ENCODE peak calls at places on chromosome 6, in five cellular contexts. One of them, this sample, is unnamed.

GRCh38 chr6:1482381-1483166 is 93.2 kb downstream of the FOXF2 start:
- DNase-seq in adrenal gland: no peak
- DNase-seq in heart left ventricle: no peak
- DNase-seq in CD8-positive, alpha-beta T cell: no peak
- DNase-seq in spleen: no peak
- DNase-seq in this sample: no peak

GRCh38 chr6:106244521-106244920 is 81.0 kb downstream of the ATG5 start:
- DNase-seq in adrenal gland: no peak
- DNase-seq in heart left ventricle: no peak
- DNase-seq in CD8-positive, alpha-beta T cell: no peak
- DNase-seq in spleen: no peak
- DNase-seq in this sample: no peak

GRCh38 chr6:96963809-96964208 is 39.3 kb downstream of the KLHL32 start:
- DNase-seq in adrenal gland: no peak
- DNase-seq in heart left ventricle: no peak
- DNase-seq in CD8-positive, alpha-beta T cell: no peak
- DNase-seq in spleen: no peak
- DNase-seq in this sample: no peak

GRCh38 chr6:3939964-3940363 is 90.8 kb downstream of the FAM50B start:
- DNase-seq in adrenal gland: no peak
- DNase-seq in heart left ventricle: no peak
- DNase-seq in CD8-positive, alpha-beta T cell: no peak
- DNase-seq in spleen: no peak
- DNase-seq in this sample: no peak

GRCh38 chr6:134094436-134094835 is 42.0 kb upstream of the SLC2A12 start:
- DNase-seq in adrenal gland: no peak
- DNase-seq in heart left ventricle: no peak
- DNase-seq in CD8-positive, alpha-beta T cell: no peak
- DNase-seq in spleen: no peak
- DNase-seq in this sample: no peak

GRCh38 chr6:37061157-37061804 is 55.8 kb downstream of the FGD2 start:
- DNase-seq in adrenal gland: peak; percentile 67
- DNase-seq in heart left ventricle: peak; percentile 62
- DNase-seq in CD8-positive, alpha-beta T cell: no peak
- DNase-seq in spleen: peak; percentile 71
- DNase-seq in this sample: no peak

GRCh38 chr6:2563635-2564034 is 187.1 kb downstream of the MYLK4 start:
- DNase-seq in adrenal gland: no peak
- DNase-seq in heart left ventricle: no peak
- DNase-seq in CD8-positive, alpha-beta T cell: no peak
- DNase-seq in spleen: no peak
- DNase-seq in this sample: no peak

GRCh38 chr6:118581489-118581959 is 33.4 kb downstream of the PLN start:
- DNase-seq in adrenal gland: peak; percentile 86
- DNase-seq in heart left ventricle: no peak
- DNase-seq in CD8-positive, alpha-beta T cell: no peak
- DNase-seq in spleen: no peak
- DNase-seq in this sample: no peak

GRCh38 chr6:98179606-98180005 is 654.8 kb upstream of the POU3F2 start:
- DNase-seq in adrenal gland: no peak
- DNase-seq in heart left ventricle: no peak
- DNase-seq in CD8-positive, alpha-beta T cell: no peak
- DNase-seq in spleen: no peak
- DNase-seq in this sample: no peak

GRCh38 chr6:137977814-137978213 is 110.8 kb downstream of the TNFAIP3 start:
- DNase-seq in adrenal gland: no peak
- DNase-seq in heart left ventricle: no peak
- DNase-seq in CD8-positive, alpha-beta T cell: no peak
- DNase-seq in spleen: no peak
- DNase-seq in this sample: no peak

GRCh38 chr6:57207141-57207540 is 15.0 kb downstream of the RAB23 start:
- DNase-seq in adrenal gland: no peak
- DNase-seq in heart left ventricle: no peak
- DNase-seq in CD8-positive, alpha-beta T cell: no peak
- DNase-seq in spleen: no peak
- DNase-seq in this sample: no peak

GRCh38 chr6:26003102-26003694 is 40.6 kb downstream of the TRIM38 start:
- DNase-seq in adrenal gland: peak; percentile 83
- DNase-seq in heart left ventricle: peak; percentile 45
- DNase-seq in CD8-positive, alpha-beta T cell: no peak
- DNase-seq in spleen: no peak
- DNase-seq in this sample: peak; percentile 87

GRCh38 chr6:71289039-71289801 is 609 bp downstream of the OGFRL1 start:
- DNase-seq in adrenal gland: no peak
- DNase-seq in heart left ventricle: peak; percentile 55
- DNase-seq in CD8-positive, alpha-beta T cell: no peak
- DNase-seq in spleen: peak; percentile 94
- DNase-seq in this sample: no peak

GRCh38 chr6:20349225-20349624 is 52.5 kb upstream of the E2F3 start:
- DNase-seq in adrenal gland: no peak
- DNase-seq in heart left ventricle: no peak
- DNase-seq in CD8-positive, alpha-beta T cell: no peak
- DNase-seq in spleen: no peak
- DNase-seq in this sample: no peak

GRCh38 chr6:72623808-72624207 is 1.9 kb downstream of the KCNQ5 start:
- DNase-seq in adrenal gland: no peak
- DNase-seq in heart left ventricle: no peak
- DNase-seq in CD8-positive, alpha-beta T cell: no peak
- DNase-seq in spleen: no peak
- DNase-seq in this sample: no peak

GRCh38 chr6:3713266-3713665 is 38.2 kb downstream of the PXDC1 start:
- DNase-seq in adrenal gland: no peak
- DNase-seq in heart left ventricle: no peak
- DNase-seq in CD8-positive, alpha-beta T cell: no peak
- DNase-seq in spleen: no peak
- DNase-seq in this sample: no peak

GRCh38 chr6:13813621-13814175 is 659 bp downstream of the MCUR1 start:
- DNase-seq in adrenal gland: peak; percentile 70
- DNase-seq in heart left ventricle: peak; percentile 82
- DNase-seq in CD8-positive, alpha-beta T cell: no peak
- DNase-seq in spleen: no peak
- DNase-seq in this sample: peak; percentile 92

GRCh38 chr6:46352541-46353267 is 138.5 kb downstream of the RCAN2 start:
- DNase-seq in adrenal gland: peak; percentile 60
- DNase-seq in heart left ventricle: peak; percentile 35
- DNase-seq in CD8-positive, alpha-beta T cell: no peak
- DNase-seq in spleen: no peak
- DNase-seq in this sample: no peak

GRCh38 chr6:18432180-18432579 is 45.0 kb downstream of the RNF144B start:
- DNase-seq in adrenal gland: no peak
- DNase-seq in heart left ventricle: no peak
- DNase-seq in CD8-positive, alpha-beta T cell: no peak
- DNase-seq in spleen: no peak
- DNase-seq in this sample: no peak

GRCh38 chr6:69706724-69707123 is 90.1 kb downstream of the LMBRD1 start:
- DNase-seq in adrenal gland: no peak
- DNase-seq in heart left ventricle: no peak
- DNase-seq in CD8-positive, alpha-beta T cell: no peak
- DNase-seq in spleen: no peak
- DNase-seq in this sample: no peak

GRCh38 chr6:77403424-77403823 is 59.9 kb downstream of the HTR1B start:
- DNase-seq in adrenal gland: no peak
- DNase-seq in heart left ventricle: no peak
- DNase-seq in CD8-positive, alpha-beta T cell: no peak
- DNase-seq in spleen: no peak
- DNase-seq in this sample: no peak

GRCh38 chr6:151229401-151230276 is 10.1 kb upstream of the AKAP12 start:
- DNase-seq in adrenal gland: no peak
- DNase-seq in heart left ventricle: no peak
- DNase-seq in CD8-positive, alpha-beta T cell: no peak
- DNase-seq in spleen: no peak
- DNase-seq in this sample: no peak

GRCh38 chr6:170260686-170261085 is 30.2 kb downstream of the DLL1 start:
- DNase-seq in adrenal gland: no peak
- DNase-seq in heart left ventricle: no peak
- DNase-seq in CD8-positive, alpha-beta T cell: no peak
- DNase-seq in spleen: no peak
- DNase-seq in this sample: no peak
- TF ChIP-seq CTCF in adrenal gland: no peak
- TF ChIP-seq CTCF in heart left ventricle: no peak
- TF ChIP-seq CTCF in CD8-positive, alpha-beta T cell: no peak
- TF ChIP-seq CTCF in spleen: no peak
- TF ChIP-seq CTCF in this sample: peak; percentile 34

DNA sequence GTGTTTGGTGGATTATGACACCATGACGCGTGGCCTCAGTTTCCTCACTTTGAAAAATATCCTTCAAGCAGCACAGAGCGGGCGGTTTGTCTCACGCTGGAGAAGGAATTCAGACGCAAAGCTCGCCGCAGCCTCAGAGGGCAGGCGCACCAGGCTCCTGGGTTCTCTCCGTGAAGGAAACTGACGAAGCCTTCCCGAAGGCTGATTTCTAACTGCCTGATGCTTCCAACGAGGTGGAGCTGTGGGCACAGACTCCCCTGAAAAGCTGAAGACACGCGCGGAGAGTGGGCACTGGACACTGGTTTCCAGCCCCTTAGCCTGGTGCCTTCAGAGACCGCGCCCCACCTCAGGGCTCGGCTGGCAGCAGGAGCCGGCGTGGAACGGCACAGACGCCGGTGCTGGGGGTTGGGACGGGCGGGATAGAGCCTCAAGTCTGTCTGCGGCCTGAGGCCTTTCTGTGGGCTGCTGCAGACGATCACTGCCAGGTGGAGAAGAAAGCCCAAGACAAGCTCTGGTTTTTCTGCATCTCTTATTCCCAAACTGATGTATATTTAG is 56.1 kb downstream of the DACT2 start:
- DNase-seq in adrenal gland: no peak
- DNase-seq in heart left ventricle: no peak
- DNase-seq in CD8-positive, alpha-beta T cell: no peak
- DNase-seq in spleen: no peak
- DNase-seq in this sample: no peak
- H3K9me3 ChIP-seq in adrenal gland: no peaks in the 10 kb centered on the region
- H3K9me3 ChIP-seq in heart left ventricle: no peaks in the 10 kb centered on the region
- H3K9me3 ChIP-seq in CD8-positive, alpha-beta T cell: no peaks in the 10 kb centered on the region
- H3K9me3 ChIP-seq in spleen: no peaks in the 10 kb centered on the region
- H3K9me3 ChIP-seq in this sample: no peaks in the 10 kb centered on the region

GRCh38 chr6:89037156-89037900 is 43.2 kb upstream of the PNRC1 start:
- DNase-seq in adrenal gland: no peak
- DNase-seq in heart left ventricle: no peak
- DNase-seq in CD8-positive, alpha-beta T cell: no peak
- DNase-seq in spleen: no peak
- DNase-seq in this sample: no peak

GRCh38 chr6:89035252-89036106 is 45.1 kb upstream of the PNRC1 start:
- DNase-seq in adrenal gland: peak; percentile 96
- DNase-seq in heart left ventricle: peak; percentile 82
- DNase-seq in CD8-positive, alpha-beta T cell: no peak
- DNase-seq in spleen: no peak
- DNase-seq in this sample: no peak

GRCh38 chr6:89028774-89029173 is 51.8 kb upstream of the PNRC1 start:
- DNase-seq in adrenal gland: no peak
- DNase-seq in heart left ventricle: no peak
- DNase-seq in CD8-positive, alpha-beta T cell: no peak
- DNase-seq in spleen: no peak
- DNase-seq in this sample: no peak

GRCh38 chr6:89032599-89032998 is 48.0 kb upstream of the PNRC1 start:
- DNase-seq in adrenal gland: no peak
- DNase-seq in heart left ventricle: no peak
- DNase-seq in CD8-positive, alpha-beta T cell: no peak
- DNase-seq in spleen: no peak
- DNase-seq in this sample: no peak

GRCh38 chr6:89034586-89035251 is 45.8 kb upstream of the PNRC1 start:
- DNase-seq in adrenal gland: peak; percentile 71
- DNase-seq in heart left ventricle: peak; percentile 42
- DNase-seq in CD8-positive, alpha-beta T cell: no peak
- DNase-seq in spleen: no peak
- DNase-seq in this sample: no peak
- H3K4me3 ChIP-seq in adrenal gland: no peak overlapping the region
- H3K4me3 ChIP-seq in heart left ventricle: no peak overlapping the region
- H3K4me3 ChIP-seq in CD8-positive, alpha-beta T cell: no peak overlapping the region
- H3K4me3 ChIP-seq in spleen: no peak overlapping the region
- H3K4me3 ChIP-seq in this sample: no peak overlapping the region

GRCh38 chr6:141490982-141491381 is 641.7 kb upstream of the GJE1 start:
- DNase-seq in adrenal gland: no peak
- DNase-seq in heart left ventricle: no peak
- DNase-seq in CD8-positive, alpha-beta T cell: no peak
- DNase-seq in spleen: no peak
- DNase-seq in this sample: no peak

GRCh38 chr6:141484726-141485125 is 648.0 kb upstream of the GJE1 start:
- DNase-seq in adrenal gland: no peak
- DNase-seq in heart left ventricle: no peak
- DNase-seq in CD8-positive, alpha-beta T cell: no peak
- DNase-seq in spleen: no peak
- DNase-seq in this sample: no peak

GRCh38 chr6:141491684-141492083 is 641.0 kb upstream of the GJE1 start:
- DNase-seq in adrenal gland: no peak
- DNase-seq in heart left ventricle: no peak
- DNase-seq in CD8-positive, alpha-beta T cell: no peak
- DNase-seq in spleen: no peak
- DNase-seq in this sample: no peak

GRCh38 chr6:141486942-141487341 is 645.8 kb upstream of the GJE1 start:
- DNase-seq in adrenal gland: no peak
- DNase-seq in heart left ventricle: no peak
- DNase-seq in CD8-positive, alpha-beta T cell: no peak
- DNase-seq in spleen: no peak
- DNase-seq in this sample: no peak

DNA sequence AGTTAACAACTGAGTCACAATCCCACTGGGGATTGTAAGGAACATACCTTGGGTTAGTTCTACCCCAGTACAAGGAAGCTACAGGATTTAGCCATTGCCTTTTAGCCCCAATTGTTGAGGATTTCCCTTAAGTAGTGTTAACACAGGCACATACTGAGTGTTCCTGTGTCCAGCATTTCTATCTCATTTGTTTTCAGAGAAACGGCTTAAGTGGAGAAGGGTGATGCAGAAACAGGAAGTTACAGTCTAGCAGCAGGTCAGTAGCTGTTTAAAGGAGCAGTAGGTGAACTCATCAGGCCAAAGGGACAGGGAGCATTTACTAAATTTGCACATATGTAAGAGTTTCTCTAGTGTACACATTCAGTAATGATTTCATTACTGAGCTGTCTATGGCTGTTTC is 644.3 kb upstream of the GJE1 start:
- DNase-seq in adrenal gland: no peak
- DNase-seq in heart left ventricle: no peak
- DNase-seq in CD8-positive, alpha-beta T cell: no peak
- DNase-seq in spleen: no peak
- DNase-seq in this sample: no peak
- TF ChIP-seq CTCF in adrenal gland: no peak
- TF ChIP-seq CTCF in heart left ventricle: no peak
- TF ChIP-seq CTCF in CD8-positive, alpha-beta T cell: no peak
- TF ChIP-seq CTCF in spleen: no peak
- TF ChIP-seq CTCF in this sample: no peak